ENCODE peak calls at places on chromosomes 16 and 17, in ten cellular contexts. One of them, this sample, is unnamed.

GRCh38 chr17:13209091-13209490 is 191.3 kb upstream of the ELAC2 start:
- DNase-seq in H9: no peak
- DNase-seq in endodermal cell: no peak
- DNase-seq in CD4-positive, alpha-beta T cell: no peak
- DNase-seq in psoas muscle: no peak
- DNase-seq in MM.1S: no peak
- DNase-seq in AG04450: no peak
- DNase-seq in hepatocyte: no peak
- DNase-seq in tibial nerve: no peak
- DNase-seq in A673: no peak
- DNase-seq in this sample: no peak

GRCh38 chr17:10360578-10360977 is 12.2 kb downstream of the MYH13 start:
- DNase-seq in H9: no peak
- DNase-seq in endodermal cell: no peak
- DNase-seq in CD4-positive, alpha-beta T cell: no peak
- DNase-seq in psoas muscle: no peak
- DNase-seq in MM.1S: no peak
- DNase-seq in AG04450: no peak
- DNase-seq in hepatocyte: no peak
- DNase-seq in tibial nerve: no peak
- DNase-seq in A673: no peak
- DNase-seq in this sample: no peak

GRCh38 chr17:6439951-6440350 is 4.3 kb upstream of the PIMREG start:
- DNase-seq in H9: no peak
- DNase-seq in endodermal cell: no peak
- DNase-seq in CD4-positive, alpha-beta T cell: no peak
- DNase-seq in psoas muscle: no peak
- DNase-seq in MM.1S: no peak
- DNase-seq in AG04450: no peak
- DNase-seq in hepatocyte: no peak
- DNase-seq in tibial nerve: no peak
- DNase-seq in A673: no peak
- DNase-seq in this sample: no peak

GRCh38 chr17:73272906-73273218 is 11.2 kb upstream of the CPSF4L start:
- DNase-seq in H9: peak; percentile 25
- DNase-seq in endodermal cell: no peak
- DNase-seq in CD4-positive, alpha-beta T cell: no peak
- DNase-seq in psoas muscle: no peak
- DNase-seq in MM.1S: no peak
- DNase-seq in AG04450: no peak
- DNase-seq in hepatocyte: no peak
- DNase-seq in tibial nerve: no peak
- DNase-seq in A673: no peak
- DNase-seq in this sample: no peak

GRCh38 chr17:14790518-14790917 is 474.6 kb downstream of the PMP22 start:
- DNase-seq in H9: no peak
- DNase-seq in endodermal cell: no peak
- DNase-seq in CD4-positive, alpha-beta T cell: no peak
- DNase-seq in psoas muscle: no peak
- DNase-seq in MM.1S: no peak
- DNase-seq in AG04450: peak; percentile 15
- DNase-seq in hepatocyte: no peak
- DNase-seq in tibial nerve: no peak
- DNase-seq in A673: no peak
- DNase-seq in this sample: no peak

GRCh38 chr16:3306078-3306477 is 781 bp downstream of the ZNF75A start:
- DNase-seq in H9: no peak
- DNase-seq in endodermal cell: no peak
- DNase-seq in CD4-positive, alpha-beta T cell: no peak
- DNase-seq in psoas muscle: no peak
- DNase-seq in MM.1S: no peak
- DNase-seq in AG04450: no peak
- DNase-seq in hepatocyte: no peak
- DNase-seq in tibial nerve: no peak
- DNase-seq in A673: no peak
- DNase-seq in this sample: no peak

GRCh38 chr16:53707671-53708070 is 3.7 kb downstream of the FTO start:
- DNase-seq in H9: no peak
- DNase-seq in endodermal cell: no peak
- DNase-seq in CD4-positive, alpha-beta T cell: no peak
- DNase-seq in psoas muscle: no peak
- DNase-seq in MM.1S: no peak
- DNase-seq in AG04450: no peak
- DNase-seq in hepatocyte: no peak
- DNase-seq in tibial nerve: no peak
- DNase-seq in A673: peak; percentile 33
- DNase-seq in this sample: no peak

GRCh38 chr17:848402-848801 is 66.2 kb downstream of the MRM3 start:
- DNase-seq in H9: no peak
- DNase-seq in endodermal cell: no peak
- DNase-seq in CD4-positive, alpha-beta T cell: no peak
- DNase-seq in psoas muscle: no peak
- DNase-seq in MM.1S: no peak
- DNase-seq in AG04450: no peak
- DNase-seq in hepatocyte: no peak
- DNase-seq in tibial nerve: no peak
- DNase-seq in A673: no peak
- DNase-seq in this sample: no peak

GRCh38 chr16:19718624-19718965 is 524 bp downstream of the IQCK start:
- DNase-seq in H9: no peak
- DNase-seq in endodermal cell: no peak
- DNase-seq in CD4-positive, alpha-beta T cell: no peak
- DNase-seq in psoas muscle: no peak
- DNase-seq in MM.1S: no peak
- DNase-seq in AG04450: no peak
- DNase-seq in hepatocyte: peak; percentile 37
- DNase-seq in tibial nerve: no peak
- DNase-seq in A673: peak; percentile 33
- DNase-seq in this sample: no peak
- H3K9me3 ChIP-seq in H9: no peaks in the 10 kb centered on the region
- H3K9me3 ChIP-seq in endodermal cell: no peaks in the 10 kb centered on the region
- H3K9me3 ChIP-seq in CD4-positive, alpha-beta T cell: no peaks in the 10 kb centered on the region
- H3K9me3 ChIP-seq in psoas muscle: no peaks in the 10 kb centered on the region
- H3K9me3 ChIP-seq in MM.1S: no peaks in the 10 kb centered on the region
- H3K9me3 ChIP-seq in AG04450: no peaks in the 10 kb centered on the region
- H3K9me3 ChIP-seq in hepatocyte: no peaks in the 10 kb centered on the region
- H3K9me3 ChIP-seq in tibial nerve: no peaks in the 10 kb centered on the region
- H3K9me3 ChIP-seq in A673: no peaks in the 10 kb centered on the region
- H3K9me3 ChIP-seq in this sample: no peaks in the 10 kb centered on the region

DNA sequence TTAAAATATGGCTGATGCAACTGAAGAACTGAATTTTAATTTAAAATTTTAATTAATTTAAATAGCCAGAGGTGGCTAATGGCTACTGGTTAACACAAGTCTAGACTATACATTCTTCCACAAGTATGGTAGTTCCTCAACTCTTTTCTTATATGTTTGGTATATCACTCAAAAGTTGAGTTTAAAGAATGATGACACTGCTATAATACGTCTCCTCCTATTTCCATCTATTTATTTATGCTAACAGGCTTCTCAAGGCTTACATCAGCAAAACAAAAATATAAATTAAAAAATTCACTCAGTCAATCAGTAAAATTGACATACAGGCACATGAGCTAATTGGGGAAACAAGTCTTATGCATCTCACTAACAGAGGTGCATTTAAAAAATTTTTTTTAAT is 227.9 kb upstream of the PMFBP1 start:
- DNase-seq in H9: no peak
- DNase-seq in endodermal cell: no peak
- DNase-seq in CD4-positive, alpha-beta T cell: no peak
- DNase-seq in psoas muscle: no peak
- DNase-seq in MM.1S: no peak
- DNase-seq in AG04450: no peak
- DNase-seq in hepatocyte: no peak
- DNase-seq in tibial nerve: no peak
- DNase-seq in A673: no peak
- DNase-seq in this sample: no peak
- H3K9me3 ChIP-seq in H9: no peaks in the 10 kb centered on the region
- H3K9me3 ChIP-seq in endodermal cell: peaks cover 40% of the 10 kb centered on the region
- H3K9me3 ChIP-seq in CD4-positive, alpha-beta T cell: no peaks in the 10 kb centered on the region
- H3K9me3 ChIP-seq in psoas muscle: no peaks in the 10 kb centered on the region
- H3K9me3 ChIP-seq in MM.1S: no peaks in the 10 kb centered on the region
- H3K9me3 ChIP-seq in AG04450: no peaks in the 10 kb centered on the region
- H3K9me3 ChIP-seq in hepatocyte: peaks cover 10% of the 10 kb centered on the region
- H3K9me3 ChIP-seq in tibial nerve: peaks cover under 1% of the 10 kb centered on the region
- H3K9me3 ChIP-seq in A673: no peaks in the 10 kb centered on the region
- H3K9me3 ChIP-seq in this sample: no peaks in the 10 kb centered on the region

GRCh38 chr17:34009946-34010345 is 245.1 kb upstream of the CCL2 start:
- DNase-seq in H9: no peak
- DNase-seq in endodermal cell: peak; percentile 44
- DNase-seq in CD4-positive, alpha-beta T cell: no peak
- DNase-seq in psoas muscle: no peak
- DNase-seq in MM.1S: no peak
- DNase-seq in AG04450: no peak
- DNase-seq in hepatocyte: no peak
- DNase-seq in tibial nerve: no peak
- DNase-seq in A673: no peak
- DNase-seq in this sample: no peak

GRCh38 chr17:34010534-34010933 is 244.6 kb upstream of the CCL2 start:
- DNase-seq in H9: no peak
- DNase-seq in endodermal cell: no peak
- DNase-seq in CD4-positive, alpha-beta T cell: no peak
- DNase-seq in psoas muscle: no peak
- DNase-seq in MM.1S: no peak
- DNase-seq in AG04450: no peak
- DNase-seq in hepatocyte: no peak
- DNase-seq in tibial nerve: no peak
- DNase-seq in A673: no peak
- DNase-seq in this sample: no peak

GRCh38 chr17:34015253-34015652 is 239.8 kb upstream of the CCL2 start:
- DNase-seq in H9: no peak
- DNase-seq in endodermal cell: peak; percentile 49
- DNase-seq in CD4-positive, alpha-beta T cell: no peak
- DNase-seq in psoas muscle: no peak
- DNase-seq in MM.1S: no peak
- DNase-seq in AG04450: no peak
- DNase-seq in hepatocyte: no peak
- DNase-seq in tibial nerve: no peak
- DNase-seq in A673: no peak
- DNase-seq in this sample: no peak

GRCh38 chr17:34012709-34013375 is 242.2 kb upstream of the CCL2 start:
- DNase-seq in H9: no peak
- DNase-seq in endodermal cell: peak; percentile 50
- DNase-seq in CD4-positive, alpha-beta T cell: no peak
- DNase-seq in psoas muscle: no peak
- DNase-seq in MM.1S: no peak
- DNase-seq in AG04450: no peak
- DNase-seq in hepatocyte: no peak
- DNase-seq in tibial nerve: no peak
- DNase-seq in A673: no peak
- DNase-seq in this sample: no peak

DNA sequence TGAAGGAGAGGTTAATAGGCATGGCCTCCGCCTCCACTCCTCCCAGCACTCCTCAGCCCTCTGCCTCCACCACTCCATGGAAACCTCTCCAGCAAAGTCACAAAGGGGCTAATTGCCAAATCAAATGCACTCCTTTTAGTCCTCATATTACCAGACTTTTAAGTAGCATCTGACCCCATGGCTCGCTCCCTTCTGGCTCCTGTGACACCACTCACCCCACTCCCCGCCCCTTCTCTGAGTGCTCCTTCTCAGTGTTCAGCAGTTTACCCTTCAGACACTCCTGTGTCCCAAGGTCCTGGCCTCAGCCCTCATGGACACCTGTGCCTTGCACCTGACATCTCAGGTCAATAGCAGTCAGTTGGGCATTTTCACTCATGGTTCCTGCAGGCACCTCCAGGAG is 243.5 kb upstream of the CCL2 start:
- DNase-seq in H9: no peak
- DNase-seq in endodermal cell: peak; percentile 49
- DNase-seq in CD4-positive, alpha-beta T cell: no peak
- DNase-seq in psoas muscle: no peak
- DNase-seq in MM.1S: no peak
- DNase-seq in AG04450: no peak
- DNase-seq in hepatocyte: no peak
- DNase-seq in tibial nerve: no peak
- DNase-seq in A673: no peak
- DNase-seq in this sample: no peak
- H3K9me3 ChIP-seq in H9: no peaks in the 10 kb centered on the region
- H3K9me3 ChIP-seq in endodermal cell: no peaks in the 10 kb centered on the region
- H3K9me3 ChIP-seq in CD4-positive, alpha-beta T cell: no peaks in the 10 kb centered on the region
- H3K9me3 ChIP-seq in psoas muscle: no peaks in the 10 kb centered on the region
- H3K9me3 ChIP-seq in MM.1S: no peaks in the 10 kb centered on the region
- H3K9me3 ChIP-seq in AG04450: peaks cover 31% of the 10 kb centered on the region
- H3K9me3 ChIP-seq in hepatocyte: no peaks in the 10 kb centered on the region
- H3K9me3 ChIP-seq in tibial nerve: no peaks in the 10 kb centered on the region
- H3K9me3 ChIP-seq in A673: no peaks in the 10 kb centered on the region
- H3K9me3 ChIP-seq in this sample: no peaks in the 10 kb centered on the region

GRCh38 chr17:83204230-83204725 is 124.9 kb downstream of the METRNL start:
- DNase-seq in H9: no peak
- DNase-seq in endodermal cell: no peak
- DNase-seq in CD4-positive, alpha-beta T cell: no peak
- DNase-seq in psoas muscle: no peak
- DNase-seq in MM.1S: no peak
- DNase-seq in AG04450: no peak
- DNase-seq in hepatocyte: no peak
- DNase-seq in tibial nerve: peak; percentile 29
- DNase-seq in A673: no peak
- DNase-seq in this sample: no peak

GRCh38 chr17:83202002-83203000 is 122.9 kb downstream of the METRNL start:
- DNase-seq in H9: no peak
- DNase-seq in endodermal cell: no peak
- DNase-seq in CD4-positive, alpha-beta T cell: no peak
- DNase-seq in psoas muscle: peak; percentile 37
- DNase-seq in MM.1S: no peak
- DNase-seq in AG04450: no peak
- DNase-seq in hepatocyte: no peak
- DNase-seq in tibial nerve: peak; percentile 4
- DNase-seq in A673: no peak
- DNase-seq in this sample: peak; percentile 6

GRCh38 chr17:83203472-83204221 is 124.2 kb downstream of the METRNL start:
- DNase-seq in H9: no peak
- DNase-seq in endodermal cell: no peak
- DNase-seq in CD4-positive, alpha-beta T cell: no peak
- DNase-seq in psoas muscle: peak; percentile 62
- DNase-seq in MM.1S: no peak
- DNase-seq in AG04450: no peak
- DNase-seq in hepatocyte: no peak
- DNase-seq in tibial nerve: peak; percentile 34
- DNase-seq in A673: no peak
- DNase-seq in this sample: peak; percentile 2

GRCh38 chr17:83201206-83202001 is 122.0 kb downstream of the METRNL start:
- DNase-seq in H9: no peak
- DNase-seq in endodermal cell: no peak
- DNase-seq in CD4-positive, alpha-beta T cell: no peak
- DNase-seq in psoas muscle: peak; percentile 31
- DNase-seq in MM.1S: no peak
- DNase-seq in AG04450: no peak
- DNase-seq in hepatocyte: no peak
- DNase-seq in tibial nerve: peak; percentile 4
- DNase-seq in A673: no peak
- DNase-seq in this sample: peak; percentile 3

DNA sequence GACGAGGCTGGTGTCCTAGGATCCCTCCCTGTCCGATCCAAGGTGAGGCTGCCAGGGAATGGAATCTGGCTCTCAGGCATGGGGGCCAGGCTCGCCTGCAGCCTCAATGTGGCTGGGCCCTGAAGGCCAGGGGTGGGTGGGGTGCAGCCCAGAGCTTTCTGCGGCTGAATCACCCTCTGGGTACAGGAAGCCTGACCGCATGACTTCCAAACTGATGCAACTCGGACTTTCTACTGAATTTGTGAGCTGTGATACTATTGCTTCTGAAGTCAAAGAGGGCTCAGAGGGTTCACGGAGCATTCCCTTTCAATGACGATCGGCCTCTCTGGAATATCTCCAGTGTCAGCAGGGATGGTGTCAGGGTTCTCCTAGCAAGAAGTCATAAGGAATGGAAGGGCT is 123.7 kb downstream of the METRNL start:
- DNase-seq in H9: no peak
- DNase-seq in endodermal cell: no peak
- DNase-seq in CD4-positive, alpha-beta T cell: no peak
- DNase-seq in psoas muscle: peak; percentile 79
- DNase-seq in MM.1S: no peak
- DNase-seq in AG04450: peak; percentile 34
- DNase-seq in hepatocyte: peak; percentile 53
- DNase-seq in tibial nerve: peak; percentile 88
- DNase-seq in A673: no peak
- DNase-seq in this sample: no peak
- H3K9me3 ChIP-seq in H9: peaks cover 13% of the 10 kb centered on the region
- H3K9me3 ChIP-seq in endodermal cell: peaks cover 9% of the 10 kb centered on the region
- H3K9me3 ChIP-seq in CD4-positive, alpha-beta T cell: no peaks in the 10 kb centered on the region
- H3K9me3 ChIP-seq in psoas muscle: no peaks in the 10 kb centered on the region
- H3K9me3 ChIP-seq in MM.1S: no peaks in the 10 kb centered on the region
- H3K9me3 ChIP-seq in AG04450: peaks cover 10% of the 10 kb centered on the region
- H3K9me3 ChIP-seq in hepatocyte: no peaks in the 10 kb centered on the region
- H3K9me3 ChIP-seq in tibial nerve: no peaks in the 10 kb centered on the region
- H3K9me3 ChIP-seq in A673: no peaks in the 10 kb centered on the region
- H3K9me3 ChIP-seq in this sample: no peaks in the 10 kb centered on the region

This sample was measured in T-helper 17 cell.